ENCODE peak calls at places on chromosomes 6 and 20, in ten cellular contexts. T is GM23248, Y is H1, D is astrocyte, S is fibroblast of lung, A is GM12878, B is neural progenitor cell, L is GM23338, W is HCT116, U is mammary epithelial cell. K is an unnamed sample.

GRCh38 chr20:22623211-22623610 is 38.8 kb upstream of the FOXA2 start:
- DNase-seq in T (peak; percentile 1), Y (no peak), D (no peak), S (no peak), A (no peak), B (no peak), L (peak; percentile 38), W (peak; percentile 27), U (no peak), K (no peak)

GRCh38 chr20:50029697-50030428 is 47.1 kb downstream of the SNAI1 start:
- DNase-seq in T (peak; percentile 98), Y (no peak), D (peak; percentile 97), S (peak; percentile 97), A (no peak), B (no peak), L (no peak), W (no peak), U (peak; percentile 67), K (no peak)

GRCh38 chr6:121826156-121826810 is 390.8 kb downstream of the GJA1 start:
- DNase-seq in T (peak; percentile 96), Y (no peak), D (peak; percentile 97), S (peak; percentile 98), A (no peak), B (no peak), L (no peak), W (peak; percentile 72), U (peak; percentile 97), K (no peak)

GRCh38 chr20:10779911-10780310 is 106.1 kb upstream of the JAG1 start:
- DNase-seq in T (no peak), Y (no peak), D (no peak), S (no peak), A (no peak), B (no peak), L (no peak), W (no peak), U (no peak), K (no peak)

GRCh38 chr6:33197431-33198048 is 2.9 kb downstream of the RXRB start:
- DNase-seq in T (peak; percentile 84), Y (no peak), D (peak; percentile 48), S (peak; percentile 65), A (no peak), B (peak; percentile 82), L (peak; percentile 90), W (peak; percentile 66), U (peak; percentile 51), K (no peak)

GRCh38 chr20:46058656-46059281 is 29.8 kb downstream of the SLC12A5 start:
- DNase-seq in T (peak; percentile 17), Y (no peak), D (no peak), S (no peak), A (no peak), B (peak; percentile 67), L (peak; percentile 75), W (no peak), U (no peak), K (no peak)

GRCh38 chr6:155080876-155081845 is 86.0 kb downstream of the TIAM2 start:
- DNase-seq in T (no peak), Y (no peak), D (peak; percentile 97), S (peak; percentile 97), A (no peak), B (peak; percentile 32), L (no peak), W (no peak), U (no peak), K (no peak)

GRCh38 chr20:19347943-19348456 is 135.6 kb downstream of the SLC24A3 start:
- DNase-seq in T (no peak), Y (no peak), D (no peak), S (no peak), A (peak; percentile 55), B (no peak), L (no peak), W (no peak), U (no peak), K (no peak)

GRCh38 chr6:107981695-107982094 is 23.7 kb upstream of the SEC63 start:
- DNase-seq in T (no peak), Y (no peak), D (no peak), S (no peak), A (no peak), B (no peak), L (no peak), W (no peak), U (no peak), K (no peak)

GRCh38 chr20:23159923-23160445 is 73.9 kb upstream of the CD93 start:
- DNase-seq in T (peak; percentile 42), Y (no peak), D (peak; percentile 36), S (peak; percentile 44), A (no peak), B (no peak), L (no peak), W (no peak), U (no peak), K (no peak)

GRCh38 chr6:52087498-52087999 is at the start of gene PKHD1:
- DNase-seq in T (peak; percentile 27), Y (no peak), D (no peak), S (no peak), A (no peak), B (peak; percentile 27), L (peak; percentile 66), W (peak; percentile 34), U (peak; percentile 43), K (no peak)

GRCh38 chr6:131740161-131740560 is 29.3 kb upstream of the CTAGE9 start:
- DNase-seq in T (peak; percentile 84), Y (no peak), D (peak; percentile 54), S (peak; percentile 69), A (no peak), B (no peak), L (no peak), W (no peak), U (no peak), K (no peak)

GRCh38 chr20:38447251-38447661 is 12.1 kb upstream of the SNHG17 start:
- DNase-seq in T (no peak), Y (no peak), D (no peak), S (no peak), A (no peak), B (peak; percentile 28), L (peak; percentile 32), W (no peak), U (no peak), K (no peak)

GRCh38 chr6:143629104-143630080 is 48.4 kb upstream of the PHACTR2 start:
- DNase-seq in T (peak; percentile 60), Y (no peak), D (peak; percentile 13), S (peak; percentile 34), A (no peak), B (no peak), L (no peak), W (no peak), U (no peak), K (no peak)

DNA sequence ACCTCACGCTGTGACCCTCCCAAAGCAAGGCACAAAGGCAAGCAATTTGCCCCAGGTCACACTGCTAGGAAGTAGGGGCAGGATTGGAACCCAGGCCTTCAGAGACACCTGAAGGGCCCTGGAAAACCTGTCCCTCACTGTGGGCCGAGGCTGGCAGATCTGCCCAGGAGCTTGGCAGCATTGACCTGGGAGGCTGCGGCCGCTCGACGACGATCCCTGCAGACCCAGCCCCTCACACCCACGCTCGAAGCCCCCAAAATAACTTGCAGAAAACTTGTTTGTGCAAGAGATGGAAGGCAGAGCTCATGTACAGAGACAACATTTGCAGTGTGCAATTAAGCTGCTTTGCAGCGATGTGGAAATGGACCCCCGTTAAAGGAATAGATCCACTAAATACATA is 251.4 kb downstream of the TAF4 start:
- DNase-seq in T (no peak), Y (no peak), D (no peak), S (no peak), A (no peak), B (no peak), L (no peak), W (no peak), U (no peak), K (no peak)
- TF ChIP-seq EZH2 in T (no peak), Y (no peak), D (no peak), S (no peak), A (no peak), B (no peak), L (no peak), W (no peak), U (no peak), K (no peak)

GRCh38 chr20:62285722-62286121 is 17.1 kb upstream of the ADRM1 start:
- DNase-seq in T (no peak), Y (no peak), D (no peak), S (no peak), A (no peak), B (no peak), L (no peak), W (no peak), U (no peak), K (no peak)
- H3K4me3 ChIP-seq in T (no peak overlapping the region), Y (no peak overlapping the region), D (no peak overlapping the region), S (no peak overlapping the region), A (no peak overlapping the region), B (no peak overlapping the region), L (no peak overlapping the region), W (no peak overlapping the region), U (no peak overlapping the region), K (no peak overlapping the region)

GRCh38 chr20:5180933-5181332 is 54.1 kb downstream of the CDS2 start:
- DNase-seq in T (no peak), Y (no peak), D (no peak), S (no peak), A (no peak), B (no peak), L (no peak), W (no peak), U (no peak), K (no peak)

GRCh38 chr20:5182615-5183254 is 55.9 kb downstream of the CDS2 start:
- DNase-seq in T (no peak), Y (no peak), D (no peak), S (no peak), A (no peak), B (no peak), L (no peak), W (no peak), U (no peak), K (no peak)

GRCh38 chr20:5181955-5182354 is 55.1 kb downstream of the CDS2 start:
- DNase-seq in T (peak; percentile 45), Y (no peak), D (peak; percentile 60), S (peak; percentile 65), A (no peak), B (no peak), L (no peak), W (no peak), U (peak; percentile 6), K (no peak)

GRCh38 chr20:5180421-5180820 is 53.6 kb downstream of the CDS2 start:
- DNase-seq in T (no peak), Y (no peak), D (no peak), S (no peak), A (no peak), B (no peak), L (no peak), W (no peak), U (no peak), K (no peak)

DNA sequence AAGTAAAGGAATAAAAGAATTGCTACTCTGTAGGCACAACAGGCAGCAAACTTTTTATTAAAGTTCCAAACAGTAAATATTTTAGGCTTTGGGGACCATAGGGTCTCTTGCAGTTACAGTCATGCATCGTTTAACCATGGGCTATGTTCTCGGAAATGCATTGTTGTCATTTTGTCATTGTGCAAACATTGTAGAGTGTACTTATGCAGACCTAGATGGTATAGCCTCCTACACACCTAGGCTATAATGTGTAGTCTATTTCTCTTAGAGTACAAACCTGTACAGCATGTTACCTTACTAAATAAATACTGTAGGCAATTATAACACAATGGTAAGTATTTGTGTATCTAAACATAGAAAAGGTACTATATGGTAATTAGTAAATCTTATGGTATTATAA is 54.7 kb downstream of the CDS2 start:
- DNase-seq in T (no peak), Y (no peak), D (no peak), S (no peak), A (no peak), B (no peak), L (no peak), W (no peak), U (no peak), K (no peak)
- H3K36me3 ChIP-seq in T (no peaks in the 10 kb centered on the region), Y (peaks cover 9% of the 10 kb centered on the region), D (peaks cover 11% of the 10 kb centered on the region), S (no peaks in the 10 kb centered on the region), A (peaks cover 14% of the 10 kb centered on the region), B (no peaks in the 10 kb centered on the region), L (peaks cover 17% of the 10 kb centered on the region), W (peaks cover 2% of the 10 kb centered on the region), U (no peaks in the 10 kb centered on the region), K (peaks cover 27% of the 10 kb centered on the region)

GRCh38 chr6:35328108-35328723 is 14.1 kb upstream of the PPARD start:
- DNase-seq in T (no peak), Y (no peak), D (no peak), S (no peak), A (no peak), B (no peak), L (no peak), W (no peak), U (no peak), K (no peak)
- TF ChIP-seq EZH2 in T (no peak), Y (no peak), D (no peak), S (no peak), A (no peak), B (no peak), L (no peak), W (no peak), U (no peak), K (no peak)

K was measured in SK-N-MC.